ENCODE peak calls at places on chromosomes 11 and 22, in five cellular contexts. M, R, O, Y and A are unnamed samples.

GRCh38 chr11:94705419-94705818 is 62.7 kb upstream of the AMOTL1 start:
- DNase-seq in O (no peak), R (no peak), M (no peak), Y (no peak), A (no peak)

GRCh38 chr11:121904148-121904547 is 211.9 kb downstream of the BLID start:
- DNase-seq in O (no peak), Y (no peak), M (no peak), R (no peak), A (no peak)

GRCh38 chr11:82995754-82996398 is 75.8 kb downstream of the RAB30 start:
- DNase-seq in O (no peak), M (no peak), Y (no peak), R (no peak), A (no peak)

GRCh38 chr11:73335204-73335923 is 27.3 kb downstream of the ARHGEF17 start:
- DNase-seq in O (peak), Y (no peak), R (peak), M (peak), A (peak)

GRCh38 chr22:17260291-17260690 is 41.1 kb upstream of the ADA2 start:
- DNase-seq in M (no peak), R (no peak), Y (no peak), O (no peak), A (no peak)

GRCh38 chr11:63274776-63275175 is 31.4 kb upstream of the SLC22A25 start:
- DNase-seq in R (no peak), M (no peak), O (no peak), Y (no peak), A (peak)

GRCh38 chr11:78256962-78257361 is 68.2 kb downstream of the USP35 start:
- DNase-seq in Y (no peak), R (no peak), M (peak), O (no peak), A (peak)

GRCh38 chr11:3046190-3046589 is 11.0 kb downstream of the CARS1 start:
- DNase-seq in Y (no peak), M (no peak), O (no peak), R (peak), A (no peak)

GRCh38 chr11:119352857-119353260 is 6.4 kb upstream of the MFRP start:
- DNase-seq in R (peak), O (no peak), M (no peak), Y (no peak), A (peak)

GRCh38 chr22:19526702-19527111 is 2.5 kb upstream of the CLDN5 start:
- DNase-seq in R (no peak), Y (no peak), M (no peak), O (no peak), A (no peak)

GRCh38 chr22:40838486-40838885 is 18.0 kb downstream of the ST13 start:
- DNase-seq in O (no peak), M (no peak), Y (no peak), R (no peak), A (no peak)

GRCh38 chr22:25076281-25076680 is 123.4 kb upstream of the CRYBB3 start:
- DNase-seq in Y (no peak), M (no peak), O (no peak), R (no peak), A (no peak)

GRCh38 chr11:2363816-2364370 is 13.2 kb upstream of the CD81 start:
- DNase-seq in R (no peak), Y (no peak), O (no peak), M (no peak), A (no peak)

GRCh38 chr11:130052556-130052955 is 17.1 kb upstream of the APLP2 start:
- DNase-seq in O (no peak), R (no peak), Y (no peak), M (no peak), A (no peak)

GRCh38 chr11:57306156-57306876 is 18.4 kb downstream of the TNKS1BP1 start:
- DNase-seq in Y (no peak), M (peak), R (no peak), O (no peak), A (no peak)

GRCh38 chr22:50218153-50218995 is 17.6 kb downstream of the SELENOO start:
- DNase-seq in M (no peak), R (no peak), O (no peak), Y (no peak), A (no peak)

GRCh38 chr22:50216161-50216683 is 15.4 kb downstream of the SELENOO start:
- DNase-seq in R (no peak), O (no peak), M (no peak), Y (no peak), A (no peak)

GRCh38 chr22:50218996-50219727 is 18.4 kb downstream of the SELENOO start:
- DNase-seq in O (no peak), Y (no peak), R (peak), M (peak), A (peak)

GRCh38 chr22:50216684-50217520 is 16.1 kb downstream of the SELENOO start:
- DNase-seq in R (no peak), O (no peak), Y (no peak), M (no peak), A (no peak)

GRCh38 chr22:50217543-50218152 is 16.8 kb downstream of the SELENOO start:
- DNase-seq in O (no peak), M (no peak), Y (no peak), R (no peak), A (no peak)
- TF ChIP-seq RCOR1 in O (no peak), M (no peak), Y (no peak), R (no peak), A (no peak)

DNA sequence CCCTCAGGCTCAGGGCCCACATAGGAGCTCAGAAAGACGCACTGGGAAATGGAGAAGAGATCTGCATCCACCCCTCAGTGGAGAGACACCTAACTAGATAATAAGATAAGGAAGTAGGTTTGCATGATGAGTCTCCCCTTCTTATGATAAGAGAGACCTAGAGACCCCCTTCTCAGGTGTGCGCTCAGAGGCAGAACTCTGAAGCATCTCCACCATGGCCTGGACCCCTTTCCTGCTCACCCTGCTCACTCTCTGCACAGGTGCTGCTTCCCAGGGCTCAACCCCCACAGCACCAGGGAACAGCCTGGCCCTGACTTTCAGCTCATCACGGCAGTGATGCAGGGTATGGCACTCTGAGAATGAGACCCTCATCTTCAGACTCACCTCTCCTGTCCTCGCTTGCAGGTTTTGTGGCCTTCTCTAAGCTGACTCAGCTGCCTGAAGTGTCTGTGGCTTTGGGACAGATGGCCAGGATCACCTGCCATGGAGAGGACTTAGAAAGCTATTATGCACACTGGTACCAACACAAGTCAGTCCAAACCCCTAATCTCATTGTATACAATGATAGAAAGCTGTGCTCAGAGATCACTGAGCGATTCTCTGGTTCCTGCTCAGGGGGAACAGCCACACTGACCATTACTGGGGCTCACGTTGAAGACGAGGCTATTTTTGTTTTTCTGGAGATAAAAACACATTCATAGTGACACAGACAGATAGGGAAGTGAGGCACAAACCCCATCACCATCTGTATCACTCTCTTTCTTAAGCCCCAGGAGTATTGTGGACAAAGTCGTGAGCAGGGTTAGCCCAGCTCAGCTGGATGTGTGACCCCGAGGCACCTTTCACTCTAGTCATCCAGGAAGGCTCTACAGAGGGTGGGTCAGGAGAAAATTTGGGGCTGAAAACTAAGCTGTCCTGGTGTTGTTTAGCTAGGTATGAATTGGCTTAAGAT is 29.7 kb upstream of the IGLL5 start:
- DNase-seq in O (no peak), M (no peak), Y (no peak), R (no peak), A (no peak)
- TF ChIP-seq RCOR1 in O (no peak), M (no peak), Y (no peak), R (no peak), A (no peak)

DNA sequence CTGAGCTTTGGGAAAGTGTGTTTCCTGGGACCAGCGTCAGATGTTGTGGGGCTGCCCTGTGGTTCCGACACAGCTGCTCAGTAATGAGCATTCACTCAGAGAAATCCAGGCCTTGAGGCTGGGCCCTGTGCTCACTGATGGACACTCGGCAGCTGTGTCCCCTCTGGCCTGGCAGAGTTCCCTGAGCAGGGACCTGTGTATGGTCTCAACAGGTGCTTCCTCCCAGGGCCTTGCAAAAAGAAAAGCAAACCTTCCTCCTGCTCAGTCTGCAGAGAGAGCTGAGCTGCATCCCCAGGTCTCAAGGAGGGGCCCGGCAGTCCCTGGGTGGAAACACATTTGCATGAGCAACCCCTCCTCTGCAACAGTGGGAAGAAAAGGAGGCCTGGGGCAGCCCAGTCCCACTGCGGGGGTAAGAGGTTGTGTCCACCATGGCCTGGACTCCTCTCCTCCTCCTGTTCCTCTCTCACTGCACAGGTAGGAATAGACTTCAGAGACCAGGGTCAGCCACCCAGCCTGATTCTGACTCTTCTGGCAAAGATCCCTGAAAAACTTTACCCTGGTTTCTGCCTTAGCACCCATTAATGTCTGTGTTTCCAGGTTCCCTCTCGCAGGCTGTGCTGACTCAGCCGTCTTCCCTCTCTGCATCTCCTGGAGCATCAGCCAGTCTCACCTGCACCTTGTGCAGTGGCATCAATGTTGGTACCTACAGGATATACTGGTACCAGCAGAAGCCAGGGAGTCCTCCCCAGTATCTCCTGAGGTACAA is 131.2 kb downstream of the VPREB1 start:
- DNase-seq in Y (no peak), M (no peak), R (no peak), O (no peak), A (no peak)
- TF ChIP-seq RCOR1 in Y (no peak), M (no peak), R (no peak), O (no peak), A (no peak)

GRCh38 chr11:85086511-85087284 is 540.4 kb downstream of the DLG2 start:
- DNase-seq in R (no peak), Y (no peak), O (no peak), M (peak), A (no peak)
- TF ChIP-seq RCOR1 in R (no peak), Y (no peak), O (no peak), M (no peak), A (no peak)

GRCh38 chr11:35035894-35036408 is 103.0 kb upstream of the CD44 start:
- DNase-seq in R (no peak), M (peak), O (no peak), Y (peak), A (no peak)
- TF ChIP-seq RCOR1 in R (no peak), M (peak), O (no peak), Y (no peak), A (no peak)